ENCODE peak calls at places on chromosomes 2 and 18, in four cellular contexts. L, O, N and J are unnamed samples.

GRCh38 chr2:96773922-96774321 is 13.2 kb downstream of the CNNM4 start:
- DNase-seq in N (no peak), L (peak; percentile 86), O (peak; percentile 71), J (peak; percentile 83)

GRCh38 chr2:43300781-43301586 is 74.6 kb upstream of the ZFP36L2 start:
- DNase-seq in O (no peak), N (no peak), L (no peak), J (no peak)

GRCh38 chr2:120622886-120623753 is 112.5 kb upstream of the GLI2 start:
- DNase-seq in L (no peak), O (no peak), N (no peak), J (peak; percentile 62)

GRCh38 chr18:45416168-45416567 is 199.1 kb upstream of the SLC14A2 start:
- DNase-seq in O (no peak), N (no peak), L (peak; percentile 59), J (no peak)

GRCh38 chr2:62814132-62814531 is 108.6 kb downstream of the EHBP1 start:
- DNase-seq in O (peak; percentile 19), L (peak; percentile 59), N (peak; percentile 23), J (no peak)

GRCh38 chr2:139968588-139968987 is 1188.4 kb upstream of the NXPH2 start:
- DNase-seq in L (no peak), N (no peak), O (no peak), J (no peak)

GRCh38 chr2:170157025-170157684 is 20.8 kb upstream of the MYO3B start:
- DNase-seq in O (no peak), N (no peak), L (no peak), J (no peak)

GRCh38 chr2:15435474-15435873 is 125.7 kb downstream of the NBAS start:
- DNase-seq in O (no peak), N (no peak), L (no peak), J (no peak)

GRCh38 chr2:133596701-133597393 is 28.6 kb upstream of the NCKAP5 start:
- DNase-seq in L (no peak), N (no peak), O (no peak), J (no peak)

GRCh38 chr2:183243760-183244159 is 119.5 kb downstream of the NUP35 start:
- DNase-seq in N (no peak), O (no peak), L (no peak), J (no peak)

GRCh38 chr2:238439093-238439849 is 12.5 kb downstream of the ASB1 start:
- DNase-seq in O (no peak), N (no peak), L (no peak), J (no peak)

GRCh38 chr18:34631071-34631470 is 79.0 kb upstream of the DTNA start:
- DNase-seq in L (no peak), O (no peak), N (no peak), J (no peak)

GRCh38 chr2:138522556-138522955 is 21.0 kb downstream of the SPOPL start:
- DNase-seq in O (peak; percentile 75), L (no peak), N (no peak), J (no peak)

GRCh38 chr2:157492189-157492773 is 48.4 kb upstream of the CYTIP start:
- DNase-seq in L (peak; percentile 84), N (peak; percentile 49), O (peak; percentile 84), J (peak; percentile 85)

GRCh38 chr2:157107877-157108276 is 149.6 kb upstream of the GALNT5 start:
- DNase-seq in N (no peak), O (peak; percentile 25), L (no peak), J (no peak)

GRCh38 chr2:16745466-16745865 is 79.8 kb upstream of the CYRIA start:
- DNase-seq in O (no peak), L (no peak), N (no peak), J (no peak)

GRCh38 chr18:904135-905090 is at the start of gene ADCYAP1:
- DNase-seq in O (no peak), L (no peak), N (no peak), J (no peak)

GRCh38 chr2:160225722-160226121 is 25.6 kb upstream of the ITGB6 start:
- DNase-seq in L (no peak), N (no peak), O (no peak), J (no peak)

GRCh38 chr2:239467956-239468490 is 67.2 kb upstream of the HDAC4 start:
- DNase-seq in N (no peak), O (no peak), L (no peak), J (no peak)

GRCh38 chr2:60439219-60439974 is 114.1 kb downstream of the BCL11A start:
- DNase-seq in N (no peak), O (peak; percentile 95), L (peak; percentile 98), J (peak; percentile 93)

GRCh38 chr18:51137051-51137729 is 60.3 kb downstream of the MEX3C start:
- DNase-seq in O (no peak), N (no peak), L (no peak), J (no peak)

GRCh38 chr2:200788129-200788718 is 23.5 kb upstream of the BZW1 start:
- DNase-seq in O (no peak), L (no peak), N (no peak), J (no peak)

GRCh38 chr2:70070557-70071268 is 16.6 kb upstream of the PCBP1 start:
- DNase-seq in N (peak; percentile 64), L (peak; percentile 95), O (peak; percentile 91), J (no peak)

GRCh38 chr2:138811454-138811853 is 31.3 kb upstream of the NXPH2 start:
- DNase-seq in L (no peak), N (no peak), O (no peak), J (no peak)

GRCh38 chr18:28005164-28005563 is 171.8 kb downstream of the CDH2 start:
- DNase-seq in O (no peak), N (no peak), L (no peak), J (no peak)

GRCh38 chr2:120020554-120020953 is 7.7 kb downstream of the EPB41L5 start:
- DNase-seq in L (no peak), N (no peak), O (no peak), J (no peak)

GRCh38 chr18:32405588-32405987 is 65.1 kb downstream of the GAREM1 start:
- DNase-seq in O (no peak), N (no peak), L (no peak), J (no peak)

GRCh38 chr2:39515273-39515896 is 78.3 kb upstream of the MAP4K3 start:
- DNase-seq in N (no peak), L (no peak), O (no peak), J (no peak)

GRCh38 chr2:217933326-217933993 is 69.3 kb downstream of the TNS1 start:
- DNase-seq in L (no peak), O (no peak), N (no peak), J (no peak)
- H3K4me3 ChIP-seq in L (no peak overlapping the region), O (no peak overlapping the region), N (no peak overlapping the region), J (no peak overlapping the region)

DNA sequence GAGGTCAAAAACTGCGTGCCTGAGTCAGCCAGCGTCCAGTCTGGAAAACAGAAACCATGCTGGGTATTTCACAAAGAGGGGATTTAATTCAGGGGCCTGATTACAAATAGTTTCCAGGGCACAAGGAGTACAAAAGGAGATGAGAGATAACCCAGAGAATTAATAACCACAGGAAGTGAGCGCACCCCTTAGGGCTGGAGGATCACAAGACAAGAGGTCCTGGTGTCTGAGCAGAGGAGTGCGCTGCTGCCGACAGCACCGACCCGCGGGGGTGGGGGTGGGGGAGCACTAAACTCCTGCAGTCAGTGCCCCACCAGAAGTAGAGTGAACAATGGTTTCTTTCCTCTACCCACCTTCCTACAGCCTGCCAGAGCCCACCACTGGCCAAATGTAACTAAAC is 20.8 kb upstream of the MAL start:
- DNase-seq in O (no peak), L (no peak), N (no peak), J (peak; percentile 36)
- H3K4me3 ChIP-seq in O (no peak overlapping the region), L (no peak overlapping the region), N (no peak overlapping the region), J (no peak overlapping the region)

GRCh38 chr2:178478102-178478441 is 328 bp downstream of the FKBP7 start:
- DNase-seq in O (peak; percentile 41), N (no peak), L (peak; percentile 69), J (peak; percentile 75)

GRCh38 chr2:178478442-178479274 is at the start of gene FKBP7:
- DNase-seq in O (peak; percentile 85), L (peak; percentile 92), N (peak; percentile 93), J (peak; percentile 98)

GRCh38 chr2:178474560-178474959 is 3.8 kb downstream of the FKBP7 start:
- DNase-seq in O (no peak), L (no peak), N (no peak), J (no peak)

GRCh38 chr2:178477443-178478099 is 829 bp downstream of the FKBP7 start:
- DNase-seq in O (no peak), L (peak; percentile 65), N (no peak), J (no peak)

DNA sequence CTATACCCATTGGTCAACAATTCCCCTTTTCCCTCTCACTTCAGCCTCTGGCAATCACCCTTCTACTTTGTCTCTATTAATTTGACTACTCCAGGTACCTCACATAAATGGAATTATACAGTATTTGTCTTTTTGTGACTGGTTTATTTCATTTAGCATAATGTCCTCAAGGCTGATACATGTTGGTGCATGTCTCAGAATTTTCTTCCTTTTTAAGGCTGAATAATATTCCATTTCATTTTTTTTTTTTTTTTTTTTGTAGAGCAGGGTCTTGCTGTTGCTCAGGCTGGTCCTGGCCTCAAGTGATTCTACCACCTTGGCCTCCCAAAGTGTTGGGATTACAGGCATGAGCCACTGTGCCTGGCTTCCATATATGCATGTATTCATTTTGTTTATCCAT is 1.9 kb downstream of the FKBP7 start:
- DNase-seq in L (no peak), O (no peak), N (no peak), J (no peak)
- H3K4me3 ChIP-seq in L (peak overlapping the region; percentile 77), O (no peak overlapping the region), N (no peak overlapping the region), J (no peak overlapping the region)

DNA sequence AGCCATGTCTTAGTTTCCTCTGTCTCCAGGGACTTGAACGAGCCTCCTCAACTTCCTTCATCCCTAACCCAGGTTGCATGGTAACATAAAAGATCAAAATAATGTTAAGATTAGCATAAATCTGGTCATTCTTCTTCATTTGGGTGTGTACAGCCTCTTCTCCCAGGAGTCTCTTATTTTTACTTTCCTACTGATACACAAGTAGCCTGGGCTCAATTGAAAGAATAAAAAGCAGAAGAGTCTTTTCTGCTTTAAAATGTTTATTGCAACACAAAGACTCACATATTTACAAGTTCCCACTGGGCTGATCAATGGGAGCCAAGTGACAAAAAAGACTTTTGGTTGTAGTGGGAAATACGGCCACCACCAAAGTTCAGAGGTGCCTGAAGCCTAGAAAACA is 137.9 kb upstream of the PID1 start:
- DNase-seq in O (no peak), L (no peak), N (no peak), J (no peak)
- H3K4me3 ChIP-seq in O (no peak overlapping the region), L (no peak overlapping the region), N (no peak overlapping the region), J (no peak overlapping the region)

GRCh38 chr2:20940856-20941255 is 103.0 kb downstream of the APOB start:
- DNase-seq in O (no peak), N (no peak), L (no peak), J (no peak)
- H3K4me3 ChIP-seq in O (no peak overlapping the region), N (no peak overlapping the region), L (no peak overlapping the region), J (no peak overlapping the region)

GRCh38 chr2:5696351-5696740 is 4.2 kb downstream of the SOX11 start:
- DNase-seq in N (no peak), O (no peak), L (no peak), J (no peak)
- H3K4me3 ChIP-seq in N (no peak overlapping the region), O (no peak overlapping the region), L (no peak overlapping the region), J (peak overlapping the region; percentile 39)